ENCODE peak calls at places on chromosomes 7 and 10, in ten cellular contexts. One of them, this sample, is unnamed.

GRCh38 chr10:49484501-49485230 is 54.3 kb downstream of the ERCC6 start:
- DNase-seq in astrocyte of the cerebellum: no peak
- DNase-seq in stimulated activated CD4-positive, alpha-beta T cell treated with anti-CD3 and anti-CD28 coated beads, Interleukin-4, amount 100 ng/mL, for 4 hours: no peak
- DNase-seq in left cardiac atrium: no peak
- DNase-seq in small intestine: no peak
- DNase-seq in effector memory CD8-positive, alpha-beta T cell: no peak
- DNase-seq in activated naive CD4-positive, alpha-beta T cell treated with anti-CD3 and anti-CD28 coated beads, Interleukin-2, amount 50 U/mL, for 72 hours: no peak
- DNase-seq in HTR-8/SVneo: no peak
- DNase-seq in endothelial cell: no peak
- DNase-seq in AG08396: no peak
- DNase-seq in this sample: no peak

GRCh38 chr7:2632717-2633537 is 1.1 kb downstream of the TTYH3 start:
- DNase-seq in astrocyte of the cerebellum: no peak
- DNase-seq in stimulated activated CD4-positive, alpha-beta T cell treated with anti-CD3 and anti-CD28 coated beads, Interleukin-4, amount 100 ng/mL, for 4 hours: peak; percentile 50
- DNase-seq in left cardiac atrium: peak; percentile 71
- DNase-seq in small intestine: peak; percentile 51
- DNase-seq in effector memory CD8-positive, alpha-beta T cell: no peak
- DNase-seq in activated naive CD4-positive, alpha-beta T cell treated with anti-CD3 and anti-CD28 coated beads, Interleukin-2, amount 50 U/mL, for 72 hours: peak; percentile 84
- DNase-seq in HTR-8/SVneo: peak; percentile 85
- DNase-seq in endothelial cell: peak; percentile 46
- DNase-seq in AG08396: peak; percentile 58
- DNase-seq in this sample: peak; percentile 89

GRCh38 chr7:158401826-158402225 is 185.8 kb downstream of the PTPRN2 start:
- DNase-seq in astrocyte of the cerebellum: no peak
- DNase-seq in stimulated activated CD4-positive, alpha-beta T cell treated with anti-CD3 and anti-CD28 coated beads, Interleukin-4, amount 100 ng/mL, for 4 hours: no peak
- DNase-seq in left cardiac atrium: no peak
- DNase-seq in small intestine: no peak
- DNase-seq in effector memory CD8-positive, alpha-beta T cell: no peak
- DNase-seq in activated naive CD4-positive, alpha-beta T cell treated with anti-CD3 and anti-CD28 coated beads, Interleukin-2, amount 50 U/mL, for 72 hours: no peak
- DNase-seq in HTR-8/SVneo: no peak
- DNase-seq in endothelial cell: no peak
- DNase-seq in AG08396: no peak
- DNase-seq in this sample: no peak

GRCh38 chr10:110643670-110644597 is at the start of gene RBM20:
- DNase-seq in astrocyte of the cerebellum: no peak
- DNase-seq in stimulated activated CD4-positive, alpha-beta T cell treated with anti-CD3 and anti-CD28 coated beads, Interleukin-4, amount 100 ng/mL, for 4 hours: no peak
- DNase-seq in left cardiac atrium: peak; percentile 66
- DNase-seq in small intestine: no peak
- DNase-seq in effector memory CD8-positive, alpha-beta T cell: no peak
- DNase-seq in activated naive CD4-positive, alpha-beta T cell treated with anti-CD3 and anti-CD28 coated beads, Interleukin-2, amount 50 U/mL, for 72 hours: no peak
- DNase-seq in HTR-8/SVneo: peak; percentile 26
- DNase-seq in endothelial cell: peak; percentile 39
- DNase-seq in AG08396: peak; percentile 47
- DNase-seq in this sample: peak; percentile 69

GRCh38 chr10:34538291-34538829 is 276.7 kb downstream of the PARD3 start:
- DNase-seq in astrocyte of the cerebellum: no peak
- DNase-seq in stimulated activated CD4-positive, alpha-beta T cell treated with anti-CD3 and anti-CD28 coated beads, Interleukin-4, amount 100 ng/mL, for 4 hours: no peak
- DNase-seq in left cardiac atrium: no peak
- DNase-seq in small intestine: peak; percentile 9
- DNase-seq in effector memory CD8-positive, alpha-beta T cell: no peak
- DNase-seq in activated naive CD4-positive, alpha-beta T cell treated with anti-CD3 and anti-CD28 coated beads, Interleukin-2, amount 50 U/mL, for 72 hours: no peak
- DNase-seq in HTR-8/SVneo: no peak
- DNase-seq in endothelial cell: no peak
- DNase-seq in AG08396: no peak
- DNase-seq in this sample: no peak

GRCh38 chr7:23003505-23004246 is 10.3 kb downstream of the HYCC1 start:
- DNase-seq in astrocyte of the cerebellum: no peak
- DNase-seq in stimulated activated CD4-positive, alpha-beta T cell treated with anti-CD3 and anti-CD28 coated beads, Interleukin-4, amount 100 ng/mL, for 4 hours: no peak
- DNase-seq in left cardiac atrium: no peak
- DNase-seq in small intestine: no peak
- DNase-seq in effector memory CD8-positive, alpha-beta T cell: no peak
- DNase-seq in activated naive CD4-positive, alpha-beta T cell treated with anti-CD3 and anti-CD28 coated beads, Interleukin-2, amount 50 U/mL, for 72 hours: no peak
- DNase-seq in HTR-8/SVneo: no peak
- DNase-seq in endothelial cell: no peak
- DNase-seq in AG08396: no peak
- DNase-seq in this sample: no peak

GRCh38 chr10:86334515-86335085 is 32.0 kb downstream of the GRID1 start:
- DNase-seq in astrocyte of the cerebellum: no peak
- DNase-seq in stimulated activated CD4-positive, alpha-beta T cell treated with anti-CD3 and anti-CD28 coated beads, Interleukin-4, amount 100 ng/mL, for 4 hours: no peak
- DNase-seq in left cardiac atrium: no peak
- DNase-seq in small intestine: no peak
- DNase-seq in effector memory CD8-positive, alpha-beta T cell: no peak
- DNase-seq in activated naive CD4-positive, alpha-beta T cell treated with anti-CD3 and anti-CD28 coated beads, Interleukin-2, amount 50 U/mL, for 72 hours: no peak
- DNase-seq in HTR-8/SVneo: no peak
- DNase-seq in endothelial cell: no peak
- DNase-seq in AG08396: no peak
- DNase-seq in this sample: no peak

GRCh38 chr10:3330687-3331086 is 158.1 kb upstream of the PITRM1 start:
- DNase-seq in astrocyte of the cerebellum: peak; percentile 57
- DNase-seq in stimulated activated CD4-positive, alpha-beta T cell treated with anti-CD3 and anti-CD28 coated beads, Interleukin-4, amount 100 ng/mL, for 4 hours: no peak
- DNase-seq in left cardiac atrium: peak; percentile 41
- DNase-seq in small intestine: no peak
- DNase-seq in effector memory CD8-positive, alpha-beta T cell: no peak
- DNase-seq in activated naive CD4-positive, alpha-beta T cell treated with anti-CD3 and anti-CD28 coated beads, Interleukin-2, amount 50 U/mL, for 72 hours: no peak
- DNase-seq in HTR-8/SVneo: no peak
- DNase-seq in endothelial cell: no peak
- DNase-seq in AG08396: peak; percentile 18
- DNase-seq in this sample: no peak

GRCh38 chr7:46932656-46933424 is 649.1 kb downstream of the TNS3 start:
- DNase-seq in astrocyte of the cerebellum: peak; percentile 95
- DNase-seq in stimulated activated CD4-positive, alpha-beta T cell treated with anti-CD3 and anti-CD28 coated beads, Interleukin-4, amount 100 ng/mL, for 4 hours: no peak
- DNase-seq in left cardiac atrium: peak; percentile 52
- DNase-seq in small intestine: no peak
- DNase-seq in effector memory CD8-positive, alpha-beta T cell: no peak
- DNase-seq in activated naive CD4-positive, alpha-beta T cell treated with anti-CD3 and anti-CD28 coated beads, Interleukin-2, amount 50 U/mL, for 72 hours: no peak
- DNase-seq in HTR-8/SVneo: peak; percentile 24
- DNase-seq in endothelial cell: no peak
- DNase-seq in AG08396: peak; percentile 65
- DNase-seq in this sample: no peak

GRCh38 chr10:35643976-35644799 is 2.1 kb upstream of the FZD8 start:
- DNase-seq in astrocyte of the cerebellum: no peak
- DNase-seq in stimulated activated CD4-positive, alpha-beta T cell treated with anti-CD3 and anti-CD28 coated beads, Interleukin-4, amount 100 ng/mL, for 4 hours: no peak
- DNase-seq in left cardiac atrium: no peak
- DNase-seq in small intestine: no peak
- DNase-seq in effector memory CD8-positive, alpha-beta T cell: no peak
- DNase-seq in activated naive CD4-positive, alpha-beta T cell treated with anti-CD3 and anti-CD28 coated beads, Interleukin-2, amount 50 U/mL, for 72 hours: no peak
- DNase-seq in HTR-8/SVneo: no peak
- DNase-seq in endothelial cell: no peak
- DNase-seq in AG08396: peak; percentile 16
- DNase-seq in this sample: peak; percentile 66

GRCh38 chr10:91420868-91421267 is 10.7 kb downstream of the HECTD2 start:
- DNase-seq in astrocyte of the cerebellum: no peak
- DNase-seq in stimulated activated CD4-positive, alpha-beta T cell treated with anti-CD3 and anti-CD28 coated beads, Interleukin-4, amount 100 ng/mL, for 4 hours: no peak
- DNase-seq in left cardiac atrium: no peak
- DNase-seq in small intestine: no peak
- DNase-seq in effector memory CD8-positive, alpha-beta T cell: no peak
- DNase-seq in activated naive CD4-positive, alpha-beta T cell treated with anti-CD3 and anti-CD28 coated beads, Interleukin-2, amount 50 U/mL, for 72 hours: no peak
- DNase-seq in HTR-8/SVneo: peak; percentile 5
- DNase-seq in endothelial cell: no peak
- DNase-seq in AG08396: no peak
- DNase-seq in this sample: no peak

GRCh38 chr7:1591396-1591795 is 21.6 kb upstream of the PSMG3 start:
- DNase-seq in astrocyte of the cerebellum: no peak
- DNase-seq in stimulated activated CD4-positive, alpha-beta T cell treated with anti-CD3 and anti-CD28 coated beads, Interleukin-4, amount 100 ng/mL, for 4 hours: no peak
- DNase-seq in left cardiac atrium: no peak
- DNase-seq in small intestine: no peak
- DNase-seq in effector memory CD8-positive, alpha-beta T cell: no peak
- DNase-seq in activated naive CD4-positive, alpha-beta T cell treated with anti-CD3 and anti-CD28 coated beads, Interleukin-2, amount 50 U/mL, for 72 hours: no peak
- DNase-seq in HTR-8/SVneo: no peak
- DNase-seq in endothelial cell: no peak
- DNase-seq in AG08396: no peak
- DNase-seq in this sample: no peak

GRCh38 chr10:34792881-34793280 is 22.2 kb downstream of the PARD3 start:
- DNase-seq in astrocyte of the cerebellum: no peak
- DNase-seq in stimulated activated CD4-positive, alpha-beta T cell treated with anti-CD3 and anti-CD28 coated beads, Interleukin-4, amount 100 ng/mL, for 4 hours: no peak
- DNase-seq in left cardiac atrium: no peak
- DNase-seq in small intestine: no peak
- DNase-seq in effector memory CD8-positive, alpha-beta T cell: no peak
- DNase-seq in activated naive CD4-positive, alpha-beta T cell treated with anti-CD3 and anti-CD28 coated beads, Interleukin-2, amount 50 U/mL, for 72 hours: no peak
- DNase-seq in HTR-8/SVneo: no peak
- DNase-seq in endothelial cell: no peak
- DNase-seq in AG08396: no peak
- DNase-seq in this sample: no peak

GRCh38 chr7:107253599-107253998 is 84.8 kb downstream of the HBP1 start:
- DNase-seq in astrocyte of the cerebellum: no peak
- DNase-seq in stimulated activated CD4-positive, alpha-beta T cell treated with anti-CD3 and anti-CD28 coated beads, Interleukin-4, amount 100 ng/mL, for 4 hours: no peak
- DNase-seq in left cardiac atrium: no peak
- DNase-seq in small intestine: no peak
- DNase-seq in effector memory CD8-positive, alpha-beta T cell: no peak
- DNase-seq in activated naive CD4-positive, alpha-beta T cell treated with anti-CD3 and anti-CD28 coated beads, Interleukin-2, amount 50 U/mL, for 72 hours: no peak
- DNase-seq in HTR-8/SVneo: no peak
- DNase-seq in endothelial cell: no peak
- DNase-seq in AG08396: no peak
- DNase-seq in this sample: no peak

GRCh38 chr7:107543338-107543993 is 20.3 kb downstream of the COG5 start:
- DNase-seq in astrocyte of the cerebellum: no peak
- DNase-seq in stimulated activated CD4-positive, alpha-beta T cell treated with anti-CD3 and anti-CD28 coated beads, Interleukin-4, amount 100 ng/mL, for 4 hours: no peak
- DNase-seq in left cardiac atrium: no peak
- DNase-seq in small intestine: no peak
- DNase-seq in effector memory CD8-positive, alpha-beta T cell: no peak
- DNase-seq in activated naive CD4-positive, alpha-beta T cell treated with anti-CD3 and anti-CD28 coated beads, Interleukin-2, amount 50 U/mL, for 72 hours: no peak
- DNase-seq in HTR-8/SVneo: no peak
- DNase-seq in endothelial cell: no peak
- DNase-seq in AG08396: no peak
- DNase-seq in this sample: no peak

GRCh38 chr10:59865101-59865500 is 41.3 kb downstream of the CCDC6 start:
- DNase-seq in astrocyte of the cerebellum: peak; percentile 19
- DNase-seq in stimulated activated CD4-positive, alpha-beta T cell treated with anti-CD3 and anti-CD28 coated beads, Interleukin-4, amount 100 ng/mL, for 4 hours: no peak
- DNase-seq in left cardiac atrium: peak; percentile 33
- DNase-seq in small intestine: peak; percentile 85
- DNase-seq in effector memory CD8-positive, alpha-beta T cell: no peak
- DNase-seq in activated naive CD4-positive, alpha-beta T cell treated with anti-CD3 and anti-CD28 coated beads, Interleukin-2, amount 50 U/mL, for 72 hours: no peak
- DNase-seq in HTR-8/SVneo: no peak
- DNase-seq in endothelial cell: no peak
- DNase-seq in AG08396: peak; percentile 11
- DNase-seq in this sample: no peak

GRCh38 chr7:74042746-74043522 is 15.0 kb downstream of the ELN start:
- DNase-seq in astrocyte of the cerebellum: no peak
- DNase-seq in stimulated activated CD4-positive, alpha-beta T cell treated with anti-CD3 and anti-CD28 coated beads, Interleukin-4, amount 100 ng/mL, for 4 hours: no peak
- DNase-seq in left cardiac atrium: no peak
- DNase-seq in small intestine: no peak
- DNase-seq in effector memory CD8-positive, alpha-beta T cell: no peak
- DNase-seq in activated naive CD4-positive, alpha-beta T cell treated with anti-CD3 and anti-CD28 coated beads, Interleukin-2, amount 50 U/mL, for 72 hours: no peak
- DNase-seq in HTR-8/SVneo: no peak
- DNase-seq in endothelial cell: no peak
- DNase-seq in AG08396: no peak
- DNase-seq in this sample: no peak

GRCh38 chr7:138934861-138935260 is 46.3 kb downstream of the KIAA1549 start:
- DNase-seq in astrocyte of the cerebellum: no peak
- DNase-seq in stimulated activated CD4-positive, alpha-beta T cell treated with anti-CD3 and anti-CD28 coated beads, Interleukin-4, amount 100 ng/mL, for 4 hours: no peak
- DNase-seq in left cardiac atrium: no peak
- DNase-seq in small intestine: peak; percentile 59
- DNase-seq in effector memory CD8-positive, alpha-beta T cell: no peak
- DNase-seq in activated naive CD4-positive, alpha-beta T cell treated with anti-CD3 and anti-CD28 coated beads, Interleukin-2, amount 50 U/mL, for 72 hours: no peak
- DNase-seq in HTR-8/SVneo: peak; percentile 19
- DNase-seq in endothelial cell: no peak
- DNase-seq in AG08396: no peak
- DNase-seq in this sample: peak; percentile 63

This sample was measured in SJCRH30.